ENCODE peak calls at places on chromosomes 6 and 20, in six cellular contexts. D, G, R, X, H and U are unnamed samples.

GRCh38 chr20:3340443-3340842 is 67.0 kb downstream of the DNAAF9 start:
- DNase-seq in D (no peak), G (peak; percentile 67), R (peak; percentile 84), X (peak; percentile 54), H (no peak), U (no peak)

GRCh38 chr6:2426561-2427340 is 181.3 kb upstream of the GMDS start:
- DNase-seq in D (peak; percentile 49), G (no peak), R (no peak), X (peak; percentile 22), H (no peak), U (no peak)

GRCh38 chr6:35907750-35908149 is 13.1 kb downstream of the SRPK1 start:
- DNase-seq in D (no peak), G (no peak), R (no peak), X (no peak), H (no peak), U (no peak)

GRCh38 chr6:85966859-85967258 is 324.2 kb upstream of the SYNCRIP start:
- DNase-seq in D (no peak), G (no peak), R (no peak), X (no peak), H (no peak), U (no peak)

GRCh38 chr6:105692630-105693212 is 289.8 kb upstream of the PREP start:
- DNase-seq in D (no peak), G (no peak), R (no peak), X (no peak), H (no peak), U (no peak)

GRCh38 chr6:159830481-159831372 is 30.7 kb downstream of the PNLDC1 start:
- DNase-seq in D (no peak), G (no peak), R (no peak), X (no peak), H (no peak), U (no peak)

GRCh38 chr6:25006565-25007001 is 70.8 kb upstream of the RIPOR2 start:
- DNase-seq in D (peak; percentile 51), G (peak; percentile 80), R (peak; percentile 72), X (peak; percentile 83), H (peak; percentile 7), U (no peak)

GRCh38 chr20:4885877-4886276 is 115.4 kb downstream of the SLC23A2 start:
- DNase-seq in D (no peak), G (no peak), R (no peak), X (no peak), H (no peak), U (no peak)

GRCh38 chr6:33205172-33206026 is 944 bp downstream of the HSD17B8 start:
- DNase-seq in D (no peak), G (peak; percentile 55), R (no peak), X (peak; percentile 44), H (peak; percentile 55), U (peak; percentile 53)

GRCh38 chr6:131761061-131761761 is 46.6 kb upstream of the ENPP1 start:
- DNase-seq in D (peak; percentile 68), G (no peak), R (no peak), X (peak; percentile 87), H (no peak), U (no peak)

GRCh38 chr20:48015136-48015925 is 230.1 kb upstream of the SULF2 start:
- DNase-seq in D (peak; percentile 46), G (no peak), R (no peak), X (peak; percentile 37), H (no peak), U (no peak)

GRCh38 chr6:4637691-4638433 is 138.3 kb upstream of the CDYL start:
- DNase-seq in D (peak; percentile 77), G (no peak), R (no peak), X (peak; percentile 82), H (peak; percentile 16), U (peak; percentile 54)

GRCh38 chr6:23990158-23990557 is 135.9 kb upstream of the NRSN1 start:
- DNase-seq in D (no peak), G (no peak), R (no peak), X (no peak), H (no peak), U (no peak)

GRCh38 chr20:58003525-58003924 is 224.9 kb downstream of the ANKRD60 start:
- DNase-seq in D (no peak), G (no peak), R (no peak), X (no peak), H (no peak), U (no peak)

DNA sequence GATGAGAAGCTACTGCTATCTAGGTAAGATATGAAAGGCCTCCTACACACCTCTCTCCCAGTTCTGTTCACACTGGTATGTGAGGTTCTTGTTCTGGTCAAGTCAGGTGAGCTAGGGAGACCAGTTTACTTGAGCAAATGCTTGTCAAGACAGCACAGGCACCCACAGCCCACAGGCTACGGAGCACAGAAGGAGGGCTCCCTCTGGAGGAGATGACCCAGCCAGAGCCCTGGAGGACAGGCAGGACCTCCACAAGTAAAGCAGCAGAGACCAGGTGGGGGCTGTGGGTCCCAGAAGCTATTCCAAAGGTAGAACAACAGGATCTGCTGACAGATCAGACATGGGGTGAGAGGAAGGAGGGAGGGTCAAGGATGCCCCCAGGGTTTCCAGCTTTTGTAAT is 13.2 kb downstream of the MMP24OS start:
- DNase-seq in D (no peak), G (no peak), R (no peak), X (no peak), H (no peak), U (no peak)
- TF ChIP-seq CTCF in D (no peak), G (no peak), R (no peak), X (peak; percentile 7), H (peak; percentile 27), U (no peak)

DNA sequence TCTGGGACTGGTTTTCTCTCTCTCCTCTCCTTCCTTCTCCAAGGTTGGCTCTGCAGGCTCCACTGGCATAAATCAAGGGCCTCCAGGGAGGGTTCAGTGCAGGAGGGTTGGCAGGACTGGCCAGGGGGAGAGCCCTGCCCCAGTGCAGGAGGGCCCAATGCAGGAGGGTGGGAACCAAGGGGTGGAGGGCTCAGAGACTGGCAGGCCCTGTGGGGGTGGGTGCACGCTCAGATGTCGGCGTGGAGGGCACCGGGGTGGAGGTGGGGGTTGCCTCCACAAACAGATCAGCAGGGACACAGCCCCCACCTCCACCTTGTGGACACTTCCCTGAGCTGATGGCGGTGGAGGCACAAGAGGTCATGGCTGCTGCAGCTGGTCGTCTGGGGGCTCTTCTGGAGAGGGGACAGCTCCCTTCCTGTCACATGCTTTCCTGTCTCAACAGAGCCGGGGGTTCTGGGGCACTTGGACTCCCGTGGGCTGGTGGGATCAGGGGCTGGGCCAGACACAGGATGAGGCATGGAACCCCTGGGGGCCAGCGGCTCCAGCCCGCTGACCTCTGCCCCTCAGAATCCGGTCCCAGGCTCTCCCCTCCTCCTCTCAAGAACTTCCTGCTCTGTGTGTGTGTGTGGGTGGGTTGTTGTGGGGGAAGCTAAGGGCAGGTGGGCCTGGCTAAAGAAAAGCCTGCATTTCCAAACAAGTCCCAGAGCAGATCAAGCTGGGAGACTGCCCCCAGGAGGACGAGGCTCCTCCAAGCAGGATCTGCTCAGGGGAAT is 2.7 kb upstream of the ABHD16B start:
- DNase-seq in D (no peak), G (no peak), R (no peak), X (peak; percentile 64), H (no peak), U (peak; percentile 69)
- TF ChIP-seq CTCF in D (peak; percentile 30), G (no peak), R (no peak), X (peak; percentile 44), H (no peak), U (no peak)

GRCh38 chr6:70254784-70255183 is 48.1 kb downstream of the COL9A1 start:
- DNase-seq in D (no peak), G (no peak), R (no peak), X (no peak), H (no peak), U (no peak)

DNA sequence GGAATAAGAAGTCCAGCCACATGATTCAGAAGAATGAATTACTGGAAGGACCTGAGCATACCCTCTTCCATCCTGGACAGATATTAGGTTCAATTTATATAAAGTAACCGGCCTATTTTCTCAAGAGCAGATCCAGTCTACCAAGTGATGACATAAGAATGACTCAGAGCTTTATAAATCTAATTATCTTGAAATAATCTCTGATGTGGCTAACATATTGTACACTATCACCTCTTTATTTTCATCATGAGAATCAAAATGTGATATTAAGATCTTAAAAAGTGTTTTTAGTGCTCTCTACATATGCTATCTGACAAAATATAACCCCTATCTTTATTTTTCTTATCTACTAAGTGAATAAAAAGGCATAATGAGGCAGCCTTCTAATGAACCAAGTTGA is 45.0 kb downstream of the COL9A1 start:
- DNase-seq in D (no peak), G (no peak), R (no peak), X (peak; percentile 2), H (no peak), U (no peak)
- TF ChIP-seq CTCF in D (no peak), G (no peak), R (no peak), X (no peak), H (no peak), U (no peak)

DNA sequence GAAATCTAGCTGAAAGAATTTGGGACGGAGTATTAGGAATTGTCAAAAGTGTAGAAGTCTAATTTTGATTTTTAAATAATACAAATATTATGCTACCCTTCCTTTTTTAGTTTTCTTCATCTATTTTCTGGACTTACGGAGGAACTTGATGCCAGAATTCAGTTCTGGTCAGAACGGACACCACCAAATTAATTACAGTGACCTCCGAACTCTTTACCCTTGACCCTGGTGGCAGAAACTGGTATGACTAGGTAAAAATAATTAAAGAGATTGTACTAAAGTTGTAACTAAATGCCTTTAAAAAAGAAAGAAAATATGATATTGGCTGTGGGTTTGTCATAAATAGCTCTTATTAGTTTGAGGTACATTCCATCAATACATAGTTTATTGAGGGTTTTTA is 751.1 kb upstream of the MAP3K7 start:
- DNase-seq in D (no peak), G (no peak), R (no peak), X (no peak), H (no peak), U (no peak)
- TF ChIP-seq CTCF in D (peak; percentile 18), G (no peak), R (no peak), X (peak; percentile 20), H (no peak), U (no peak)

GRCh38 chr20:36314734-36315544 is 8.8 kb downstream of the DLGAP4 start:
- DNase-seq in D (no peak), G (peak; percentile 40), R (no peak), X (no peak), H (no peak), U (no peak)
- TF ChIP-seq CTCF in D (no peak), G (no peak), R (no peak), X (no peak), H (no peak), U (no peak)

DNA sequence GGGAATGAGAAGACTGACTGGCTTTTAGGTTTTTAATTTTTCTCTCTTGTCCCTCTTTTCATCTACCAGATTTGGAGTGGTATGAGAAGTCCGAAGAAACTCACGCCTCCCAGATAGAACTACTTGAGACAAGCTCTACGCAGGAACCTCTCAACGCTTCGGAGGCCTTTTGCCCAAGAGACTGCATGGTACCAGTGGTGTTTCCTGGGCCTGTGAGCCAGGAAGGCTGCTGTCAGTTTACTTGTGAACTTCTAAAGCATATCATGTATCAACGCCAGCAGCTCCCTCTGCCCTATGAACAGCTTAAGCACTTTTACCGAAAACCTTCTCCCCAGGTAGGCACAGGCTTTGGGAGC is 650 bp downstream of the MAD2L1BP start:
- DNase-seq in D (peak; percentile 27), G (no peak), R (no peak), X (peak; percentile 12), H (no peak), U (no peak)
- TF ChIP-seq CTCF in D (no peak), G (no peak), R (no peak), X (no peak), H (no peak), U (no peak)